ENCODE peak calls at places on chromosomes 3 and 15, in ten cellular contexts. L is HCT116, S is endothelial cell of umbilical vein, U is breast epithelium, I is spleen, N is suprapubic skin, V is sigmoid colon, P is SK-N-SH, Q is transverse colon, G is GM23338. J is an unnamed sample.

GRCh38 chr15:75927601-75928000 is 23.9 kb downstream of the FBXO22 start:
- DNase-seq in U (no peak), V (no peak), L (no peak), G (no peak), S (no peak), I (no peak), Q (no peak), N (no peak), P (no peak), J (no peak)

GRCh38 chr15:89770041-89770440 is 6.1 kb upstream of the MESP2 start:
- DNase-seq in N (no peak), Q (no peak), U (no peak), P (no peak), L (no peak), I (no peak), G (no peak), S (peak; percentile 40), V (no peak), J (no peak)

GRCh38 chr15:65184305-65184943 is 718 bp downstream of the CLPX start:
- DNase-seq in U (peak; percentile 59), P (peak; percentile 70), L (no peak), V (peak; percentile 86), G (peak; percentile 79), Q (peak; percentile 73), N (peak; percentile 81), I (peak; percentile 91), S (peak; percentile 79), J (no peak)

GRCh38 chr15:63608989-63609388 is 11.8 kb downstream of the FBXL22 start:
- DNase-seq in G (no peak), V (no peak), Q (no peak), U (no peak), L (no peak), N (no peak), P (no peak), S (no peak), I (no peak), J (no peak)

GRCh38 chr3:141940204-141940776 is 63.8 kb downstream of the ATP1B3 start:
- DNase-seq in I (peak; percentile 41), S (peak; percentile 84), G (peak; percentile 37), U (peak; percentile 93), P (peak; percentile 77), V (peak; percentile 84), N (peak; percentile 85), L (peak; percentile 95), Q (peak; percentile 69), J (no peak)

GRCh38 chr3:96931491-96931890 is 117.1 kb downstream of the EPHA6 start:
- DNase-seq in V (no peak), Q (no peak), I (no peak), S (no peak), U (no peak), G (no peak), N (no peak), P (no peak), L (no peak), J (no peak)

GRCh38 chr3:166367947-166368533 is 530.8 kb upstream of the BCHE start:
- DNase-seq in N (no peak), U (no peak), I (no peak), P (no peak), Q (no peak), G (no peak), V (no peak), S (no peak), L (no peak), J (no peak)

GRCh38 chr3:135078283-135078682 is 283.2 kb downstream of the EPHB1 start:
- DNase-seq in Q (no peak), N (no peak), U (no peak), S (no peak), V (no peak), G (peak; percentile 21), I (no peak), P (no peak), L (no peak), J (no peak)

DNA sequence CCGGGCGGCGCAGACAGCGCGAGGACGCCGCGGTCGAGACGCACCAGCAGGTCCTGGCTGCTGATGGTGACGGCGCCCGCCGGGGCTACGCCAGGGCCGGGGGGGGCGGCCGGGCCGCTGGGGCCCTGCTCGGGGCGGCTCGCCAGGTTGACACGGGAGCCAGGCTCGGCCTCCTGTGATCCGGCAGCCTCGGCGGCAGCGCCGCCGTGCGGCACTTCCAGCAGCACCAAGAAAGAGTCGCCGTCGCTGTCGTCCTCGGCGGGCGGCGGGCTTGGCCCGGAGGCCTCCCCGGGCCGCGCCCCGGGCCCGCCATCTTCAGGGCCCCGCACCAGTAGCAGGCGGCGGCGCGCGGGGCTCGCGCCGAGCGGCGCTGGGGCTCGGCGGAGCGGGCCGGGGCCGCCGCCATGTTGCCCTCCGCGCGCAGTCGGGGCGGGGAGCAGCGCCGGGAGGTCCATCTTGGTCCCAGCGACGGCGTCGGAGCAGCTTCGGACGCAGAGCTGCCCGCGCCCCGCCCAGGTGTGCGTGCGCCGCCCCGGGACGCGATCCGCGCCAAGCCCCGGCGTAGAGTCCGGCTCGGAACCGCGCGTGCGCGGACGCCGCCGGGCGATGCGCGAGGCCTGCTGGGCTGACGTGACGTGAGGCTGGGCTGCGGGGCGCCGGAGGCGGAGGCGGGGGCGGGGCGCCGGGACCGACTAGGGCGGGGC is at the start of gene ZXDC:
- DNase-seq in G (peak; percentile 89), I (peak; percentile 99), N (peak; percentile 95), P (peak; percentile 100), U (peak; percentile 94), S (peak; percentile 94), Q (peak; percentile 95), L (peak; percentile 85), V (peak; percentile 97), J (peak; percentile 100)
- TF ChIP-seq POLR2AphosphoS5 in G (peak; percentile 73), I (peak; percentile 90), N (no peak), P (peak; percentile 25), U (no peak), S (peak; percentile 82), Q (peak; percentile 79), L (peak; percentile 71), V (peak; percentile 67), J (no peak)

GRCh38 chr3:32469151-32469874 is 33.3 kb downstream of the CMTM6 start:
- DNase-seq in Q (no peak), I (no peak), L (no peak), N (no peak), U (no peak), V (no peak), G (no peak), P (no peak), S (no peak), J (no peak)

GRCh38 chr3:32472716-32473115 is 29.9 kb downstream of the CMTM6 start:
- DNase-seq in S (peak; percentile 67), I (no peak), N (no peak), Q (no peak), G (no peak), V (no peak), P (no peak), U (no peak), L (no peak), J (no peak)

GRCh38 chr3:32470362-32470761 is 32.3 kb downstream of the CMTM6 start:
- DNase-seq in Q (no peak), L (no peak), N (no peak), U (no peak), I (no peak), S (peak; percentile 18), V (no peak), G (no peak), P (no peak), J (no peak)

DNA sequence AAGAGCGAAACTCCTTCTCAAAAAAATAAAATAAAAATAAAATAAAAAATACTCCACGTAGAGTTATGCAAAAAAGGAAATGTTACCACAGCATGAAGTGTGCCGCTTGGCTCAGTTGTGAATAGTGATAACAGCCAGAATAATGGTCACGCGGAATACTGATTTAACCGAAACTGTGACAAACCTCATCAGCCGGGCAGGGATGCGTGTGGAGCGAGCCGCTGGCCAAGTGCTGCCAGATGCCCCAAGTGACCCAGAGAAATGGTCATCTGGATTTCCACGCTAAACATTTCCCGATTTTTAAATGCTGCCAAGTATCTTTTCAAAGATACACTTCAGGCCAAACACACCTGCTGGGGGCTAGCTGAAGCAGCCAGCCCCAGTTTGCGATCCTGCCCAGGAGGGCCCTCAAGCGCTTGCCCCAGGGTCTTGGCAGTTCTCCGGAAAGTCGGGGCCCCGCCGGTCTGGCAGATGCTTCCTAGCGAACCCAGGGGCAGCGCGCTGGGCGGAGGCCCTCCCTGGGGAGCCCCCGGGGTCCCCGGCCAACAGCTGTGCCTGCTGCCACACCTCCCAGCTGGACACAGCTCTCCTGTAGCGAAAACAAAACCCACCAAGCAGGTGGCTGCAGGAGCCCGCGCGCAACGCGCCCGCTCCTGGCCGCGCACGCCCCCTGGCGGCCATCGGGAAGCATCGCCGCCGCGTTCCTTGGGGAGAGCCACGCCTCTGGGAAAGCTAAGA is 35.1 kb downstream of the CMTM6 start:
- DNase-seq in N (peak; percentile 71), I (peak; percentile 96), L (no peak), Q (peak; percentile 80), P (peak; percentile 91), U (peak; percentile 78), V (peak; percentile 79), S (peak; percentile 89), G (peak; percentile 77), J (peak; percentile 79)
- TF ChIP-seq POLR2AphosphoS5 in N (no peak), I (peak; percentile 84), L (no peak), Q (no peak), P (no peak), U (peak; percentile 28), V (no peak), S (no peak), G (no peak), J (no peak)

GRCh38 chr15:39336926-39337325 is 244.0 kb upstream of the THBS1 start:
- DNase-seq in S (no peak), P (no peak), G (no peak), L (no peak), U (no peak), Q (no peak), I (no peak), N (no peak), V (no peak), J (no peak)

GRCh38 chr15:39327005-39327725 is 253.7 kb upstream of the THBS1 start:
- DNase-seq in G (no peak), P (no peak), I (no peak), L (no peak), N (no peak), U (no peak), V (no peak), Q (no peak), S (no peak), J (no peak)

GRCh38 chr15:39332846-39333245 is 248.0 kb upstream of the THBS1 start:
- DNase-seq in I (no peak), U (no peak), L (no peak), V (no peak), G (no peak), N (no peak), Q (no peak), S (no peak), P (no peak), J (no peak)

GRCh38 chr15:39333393-39333792 is 247.5 kb upstream of the THBS1 start:
- DNase-seq in N (no peak), V (no peak), P (no peak), L (no peak), Q (no peak), U (no peak), I (no peak), S (no peak), G (no peak), J (no peak)

GRCh38 chr15:39331584-39331983 is 249.3 kb upstream of the THBS1 start:
- DNase-seq in V (no peak), L (no peak), P (no peak), Q (no peak), I (no peak), G (no peak), S (no peak), U (no peak), N (no peak), J (no peak)
- TF ChIP-seq POLR2AphosphoS5 in V (no peak), L (no peak), P (no peak), Q (no peak), I (no peak), G (no peak), S (no peak), U (no peak), N (no peak), J (no peak)

GRCh38 chr3:115804722-115805121 is 181.4 kb downstream of the GAP43 start:
- DNase-seq in P (no peak), G (no peak), L (no peak), S (peak; percentile 6), U (no peak), N (no peak), Q (no peak), I (no peak), V (no peak), J (no peak)
- TF ChIP-seq POLR2AphosphoS5 in P (no peak), G (no peak), L (no peak), S (no peak), U (no peak), N (no peak), Q (no peak), I (no peak), V (peak; percentile 31), J (no peak)